ENCODE peak calls at places on chromosomes 1 and 21, in nine cellular contexts. M is T follicular helper cell; W is cardiac muscle cell; H is activated CD8-positive, alpha-beta memory T cell treated with anti-CD3 and anti-CD28 coated beads for 1 hour; C is GM23248; X is mucosa of descending colon; K is GM03348; V is effector memory CD8-positive, alpha-beta T cell; T is stimulated activated effector memory CD8-positive, alpha-beta T cell treated with anti-CD3 and anti-CD28 coated beads, Interleukin-12 subunit alpha, Interleukin-12 subunit beta, amount 100 ng/mL, for 72 hours. S is an unnamed sample.
A peak's percentile ranks its signal among the peaks of the same experiment; 100 is the strongest.

GRCh38 chr1:46550751-46551231 is 656 bp downstream of the KNCN start:
- DNase-seq in M (no peak), V (no peak), T (no peak), W (no peak), K (no peak), X (peak; percentile 40), H (no peak), C (no peak), S (no peak)

GRCh38 chr1:160238408-160238807 is 23.9 kb downstream of the DCAF8 start:
- DNase-seq in W (peak; percentile 20), X (no peak), H (no peak), V (no peak), M (no peak), C (no peak), T (no peak), K (no peak), S (no peak)

GRCh38 chr1:214126697-214127146 is 138.9 kb downstream of the PROX1 start:
- DNase-seq in T (no peak), H (no peak), W (no peak), X (no peak), C (no peak), M (no peak), K (no peak), V (no peak), S (no peak)

GRCh38 chr1:15949453-15950245 is 26.3 kb downstream of the ZBTB17 start:
- DNase-seq in W (peak; percentile 98), C (peak; percentile 99), M (peak; percentile 86), H (peak; percentile 73), K (peak; percentile 94), X (peak; percentile 70), V (peak; percentile 95), T (peak; percentile 81), S (peak; percentile 87)

GRCh38 chr1:39110882-39111281 is 84.7 kb downstream of the NDUFS5 start:
- DNase-seq in X (no peak), W (peak; percentile 66), K (peak; percentile 69), C (peak; percentile 84), T (no peak), H (no peak), V (no peak), M (no peak), S (no peak)

GRCh38 chr1:1006305-1007159 is 6.6 kb upstream of the HES4 start:
- DNase-seq in H (no peak), V (no peak), K (no peak), W (no peak), X (peak; percentile 84), T (no peak), C (no peak), M (no peak), S (peak; percentile 21)

GRCh38 chr21:35565204-35565611 is 495.1 kb downstream of the SETD4 start:
- DNase-seq in X (no peak), K (peak; percentile 80), H (no peak), W (peak; percentile 89), M (no peak), C (peak; percentile 94), V (no peak), T (no peak), S (peak; percentile 31)

GRCh38 chr1:223197923-223198627 is 55.0 kb upstream of the TLR5 start:
- DNase-seq in X (no peak), T (no peak), M (no peak), H (no peak), K (no peak), V (no peak), W (no peak), C (no peak), S (no peak)

GRCh38 chr1:115112496-115113375 is 23.4 kb upstream of the TSPAN2 start:
- DNase-seq in X (peak; percentile 66), H (peak; percentile 37), T (no peak), C (peak; percentile 39), V (peak; percentile 45), K (peak; percentile 57), M (peak; percentile 25), W (peak; percentile 37), S (peak; percentile 75)

GRCh38 chr1:226438007-226438406 is 30.1 kb upstream of the PARP1 start:
- DNase-seq in K (no peak), M (no peak), H (no peak), X (no peak), V (no peak), W (peak; percentile 50), C (peak; percentile 51), T (no peak), S (no peak)

GRCh38 chr1:99964806-99965205 is 5.0 kb upstream of the SLC35A3 start:
- DNase-seq in W (no peak), M (no peak), V (no peak), T (no peak), K (no peak), X (no peak), C (no peak), H (no peak), S (no peak)

GRCh38 chr1:113576271-113576670 is 183.0 kb downstream of the PHTF1 start:
- DNase-seq in K (no peak), M (no peak), H (no peak), T (no peak), C (no peak), X (no peak), V (no peak), W (no peak), S (no peak)

GRCh38 chr1:89546934-89547562 is 22.4 kb downstream of the LRRC8B start:
- DNase-seq in V (no peak), K (no peak), W (no peak), M (no peak), X (no peak), H (no peak), T (no peak), C (no peak), S (no peak)

GRCh38 chr1:224427346-224427745 is 7.3 kb downstream of the WDR26 start:
- DNase-seq in W (peak; percentile 56), C (peak; percentile 89), V (no peak), T (no peak), M (no peak), H (no peak), K (peak; percentile 71), X (no peak), S (no peak)

GRCh38 chr1:182955596-182956588 is 2.9 kb upstream of the SHCBP1L start:
- DNase-seq in W (peak; percentile 87), M (no peak), X (no peak), T (no peak), C (peak; percentile 96), H (no peak), V (no peak), K (peak; percentile 88), S (no peak)

GRCh38 chr1:245512980-245513578 is 358.3 kb downstream of the KIF26B start:
- DNase-seq in M (no peak), K (peak; percentile 89), T (no peak), V (no peak), W (peak; percentile 36), H (no peak), C (peak; percentile 67), X (no peak), S (no peak)

GRCh38 chr21:36610201-36610600 is 88.7 kb upstream of the SIM2 start:
- DNase-seq in T (no peak), H (no peak), K (no peak), X (no peak), V (no peak), W (peak; percentile 16), M (no peak), C (no peak), S (no peak)

GRCh38 chr1:59814901-59815825 is at the start of gene HOOK1:
- DNase-seq in W (no peak), C (no peak), T (no peak), K (peak; percentile 6), X (no peak), V (no peak), H (no peak), M (no peak), S (no peak)

GRCh38 chr1:24036080-24036479 is 56.0 kb upstream of the SRSF10 start:
- DNase-seq in H (no peak), C (no peak), T (no peak), M (no peak), K (no peak), V (no peak), X (no peak), W (no peak), S (no peak)

GRCh38 chr1:210723646-210724045 is 394.9 kb downstream of the HHAT start:
- DNase-seq in M (no peak), T (no peak), C (no peak), H (no peak), V (no peak), K (no peak), W (no peak), X (no peak), S (no peak)

GRCh38 chr21:38027901-38028300 is 111.6 kb upstream of the KCNJ6 start:
- DNase-seq in V (no peak), W (peak; percentile 3), C (peak; percentile 75), M (no peak), X (no peak), K (peak; percentile 64), H (no peak), T (no peak), S (no peak)

GRCh38 chr1:147129116-147129873 is 43.0 kb downstream of the PRKAB2 start:
- DNase-seq in V (no peak), T (no peak), W (no peak), K (no peak), H (no peak), C (no peak), X (no peak), M (no peak), S (no peak)

GRCh38 chr1:49060766-49061165 is 284.1 kb upstream of the BEND5 start:
- DNase-seq in V (no peak), K (peak; percentile 5), W (peak; percentile 63), H (no peak), C (peak; percentile 41), X (no peak), M (no peak), T (no peak), S (no peak)

GRCh38 chr1:13832536-13832935 is 132.5 kb downstream of the PRDM2 start:
- DNase-seq in W (no peak), H (no peak), K (peak; percentile 1), X (peak; percentile 56), M (no peak), C (no peak), T (no peak), V (no peak), S (no peak)

GRCh38 chr1:212132040-212132439 is 96.5 kb downstream of the DTL start:
- DNase-seq in K (no peak), H (no peak), C (peak; percentile 51), X (no peak), W (no peak), V (peak; percentile 2), M (no peak), T (no peak), S (no peak)

GRCh38 chr1:202107321-202107761 is 15.4 kb upstream of the GPR37L1 start:
- DNase-seq in W (no peak), H (no peak), T (no peak), V (no peak), X (peak; percentile 87), C (no peak), M (no peak), K (no peak), S (peak; percentile 97)

GRCh38 chr1:170483041-170483440 is 48.9 kb upstream of the GORAB start:
- DNase-seq in V (no peak), H (no peak), K (peak; percentile 36), M (no peak), X (no peak), W (no peak), T (no peak), C (peak; percentile 66), S (no peak)

GRCh38 chr1:5404412-5405203 is 587.6 kb downstream of the NPHP4 start:
- DNase-seq in W (no peak), C (no peak), K (no peak), T (no peak), H (no peak), X (no peak), M (no peak), V (no peak), S (peak; percentile 46)

GRCh38 chr1:16175610-16176553 is 20.0 kb upstream of the EPHA2 start:
- DNase-seq in C (peak; percentile 98), H (no peak), V (no peak), T (no peak), M (no peak), X (peak; percentile 83), K (peak; percentile 93), W (peak; percentile 94), S (peak; percentile 91)

GRCh38 chr1:11749203-11749689 is 12.7 kb upstream of the C1orf167 start:
- DNase-seq in X (peak; percentile 75), K (peak; percentile 51), M (no peak), V (peak; percentile 38), H (no peak), T (peak; percentile 21), C (peak; percentile 47), W (no peak), S (peak; percentile 76)

GRCh38 chr1:215055281-215055935 is 27.1 kb upstream of the KCNK2 start:
- DNase-seq in M (no peak), K (no peak), W (no peak), H (no peak), V (no peak), T (no peak), X (no peak), C (peak; percentile 25), S (no peak)